ENCODE peak calls at places on chromosome 5, in six cellular contexts. One of them, this sample, is unnamed.

GRCh38 chr5:92662741-92663140 is 918.3 kb downstream of the NR2F1-AS1 start:
- DNase-seq in cardiac muscle cell: no peak
- DNase-seq in SK-N-SH: no peak
- DNase-seq in tibial nerve: no peak
- DNase-seq in A673: no peak
- DNase-seq in stomach: no peak
- DNase-seq in this sample: no peak

GRCh38 chr5:994821-995220 is 13.8 kb upstream of the NKD2 start:
- DNase-seq in SK-N-SH: no peak
- DNase-seq in stomach: peak; percentile 17
- DNase-seq in tibial nerve: no peak
- DNase-seq in cardiac muscle cell: no peak
- DNase-seq in A673: no peak
- DNase-seq in this sample: no peak

GRCh38 chr5:149404746-149405549 is 25.9 kb upstream of the IL17B start:
- DNase-seq in cardiac muscle cell: no peak
- DNase-seq in SK-N-SH: no peak
- DNase-seq in A673: no peak
- DNase-seq in tibial nerve: no peak
- DNase-seq in stomach: no peak
- DNase-seq in this sample: no peak

GRCh38 chr5:1729641-1730486 is 69.8 kb downstream of the MRPL36 start:
- DNase-seq in A673: no peak
- DNase-seq in tibial nerve: no peak
- DNase-seq in cardiac muscle cell: no peak
- DNase-seq in SK-N-SH: peak; percentile 57
- DNase-seq in stomach: peak; percentile 17
- DNase-seq in this sample: no peak

GRCh38 chr5:171365351-171365750 is 22.3 kb upstream of the NPM1 start:
- DNase-seq in cardiac muscle cell: peak; percentile 59
- DNase-seq in SK-N-SH: no peak
- DNase-seq in stomach: no peak
- DNase-seq in tibial nerve: no peak
- DNase-seq in A673: peak; percentile 40
- DNase-seq in this sample: peak; percentile 43

GRCh38 chr5:16792278-16793275 is 143.5 kb downstream of the MYO10 start:
- DNase-seq in cardiac muscle cell: no peak
- DNase-seq in stomach: no peak
- DNase-seq in SK-N-SH: peak; percentile 68
- DNase-seq in A673: no peak
- DNase-seq in tibial nerve: no peak
- DNase-seq in this sample: no peak

GRCh38 chr5:93595420-93596136 is 12.6 kb downstream of the NR2F1 start:
- DNase-seq in tibial nerve: no peak
- DNase-seq in A673: no peak
- DNase-seq in SK-N-SH: no peak
- DNase-seq in cardiac muscle cell: no peak
- DNase-seq in stomach: no peak
- DNase-seq in this sample: no peak

GRCh38 chr5:82513739-82514138 is 235.6 kb upstream of the RPS23 start:
- DNase-seq in SK-N-SH: peak; percentile 11
- DNase-seq in A673: no peak
- DNase-seq in cardiac muscle cell: peak; percentile 43
- DNase-seq in tibial nerve: no peak
- DNase-seq in stomach: no peak
- DNase-seq in this sample: peak; percentile 47

GRCh38 chr5:38023353-38023752 is 183.5 kb upstream of the GDNF start:
- DNase-seq in SK-N-SH: no peak
- DNase-seq in tibial nerve: no peak
- DNase-seq in A673: no peak
- DNase-seq in stomach: no peak
- DNase-seq in cardiac muscle cell: no peak
- DNase-seq in this sample: no peak

GRCh38 chr5:37804401-37804800 is 35.4 kb downstream of the GDNF start:
- DNase-seq in A673: no peak
- DNase-seq in cardiac muscle cell: no peak
- DNase-seq in stomach: no peak
- DNase-seq in SK-N-SH: no peak
- DNase-seq in tibial nerve: no peak
- DNase-seq in this sample: no peak

GRCh38 chr5:40831346-40832210 is 3.4 kb downstream of the RPL37 start:
- DNase-seq in A673: no peak
- DNase-seq in cardiac muscle cell: no peak
- DNase-seq in stomach: no peak
- DNase-seq in tibial nerve: no peak
- DNase-seq in SK-N-SH: no peak
- DNase-seq in this sample: no peak

GRCh38 chr5:96876292-96876850 is at the start of gene ERAP2:
- DNase-seq in stomach: no peak
- DNase-seq in cardiac muscle cell: no peak
- DNase-seq in A673: peak; percentile 36
- DNase-seq in tibial nerve: no peak
- DNase-seq in SK-N-SH: no peak
- DNase-seq in this sample: no peak

GRCh38 chr5:65485405-65485804 is 3.7 kb upstream of the ADAMTS6 start:
- DNase-seq in stomach: no peak
- DNase-seq in cardiac muscle cell: no peak
- DNase-seq in A673: no peak
- DNase-seq in tibial nerve: no peak
- DNase-seq in SK-N-SH: no peak
- DNase-seq in this sample: no peak

GRCh38 chr5:110054240-110054639 is 364.5 kb downstream of the MAN2A1 start:
- DNase-seq in SK-N-SH: peak; percentile 10
- DNase-seq in cardiac muscle cell: peak; percentile 68
- DNase-seq in stomach: peak; percentile 28
- DNase-seq in A673: peak; percentile 86
- DNase-seq in tibial nerve: no peak
- DNase-seq in this sample: peak; percentile 57

GRCh38 chr5:169190860-169191259 is 110.1 kb downstream of the SLIT3 start:
- DNase-seq in SK-N-SH: no peak
- DNase-seq in stomach: no peak
- DNase-seq in A673: no peak
- DNase-seq in tibial nerve: no peak
- DNase-seq in cardiac muscle cell: no peak
- DNase-seq in this sample: no peak

GRCh38 chr5:147188200-147189108 is 46.4 kb upstream of the STK32A start:
- DNase-seq in stomach: peak; percentile 51
- DNase-seq in cardiac muscle cell: peak; percentile 81
- DNase-seq in A673: peak; percentile 76
- DNase-seq in SK-N-SH: peak; percentile 46
- DNase-seq in tibial nerve: no peak
- DNase-seq in this sample: peak; percentile 67

GRCh38 chr5:132019337-132019736 is 7.9 kb upstream of the ACSL6 start:
- DNase-seq in SK-N-SH: no peak
- DNase-seq in A673: no peak
- DNase-seq in cardiac muscle cell: no peak
- DNase-seq in tibial nerve: no peak
- DNase-seq in stomach: no peak
- DNase-seq in this sample: no peak

GRCh38 chr5:113909782-113910181 is 396.3 kb downstream of the YTHDC2 start:
- DNase-seq in tibial nerve: no peak
- DNase-seq in A673: no peak
- DNase-seq in cardiac muscle cell: peak; percentile 36
- DNase-seq in stomach: no peak
- DNase-seq in SK-N-SH: no peak
- DNase-seq in this sample: no peak

GRCh38 chr5:78300464-78301045 is 6.1 kb upstream of the AP3B1 start:
- DNase-seq in SK-N-SH: no peak
- DNase-seq in stomach: no peak
- DNase-seq in cardiac muscle cell: no peak
- DNase-seq in tibial nerve: no peak
- DNase-seq in A673: no peak
- DNase-seq in this sample: no peak

GRCh38 chr5:108381034-108381954 is 604 bp downstream of the FBXL17 start:
- DNase-seq in stomach: peak; percentile 84
- DNase-seq in tibial nerve: peak; percentile 57
- DNase-seq in A673: peak; percentile 75
- DNase-seq in cardiac muscle cell: peak; percentile 80
- DNase-seq in SK-N-SH: peak; percentile 80
- DNase-seq in this sample: peak; percentile 75

GRCh38 chr5:131634666-131634995 is 398 bp downstream of the RAPGEF6 start:
- DNase-seq in tibial nerve: peak; percentile 33
- DNase-seq in A673: peak; percentile 59
- DNase-seq in cardiac muscle cell: peak; percentile 72
- DNase-seq in SK-N-SH: peak; percentile 67
- DNase-seq in stomach: peak; percentile 54
- DNase-seq in this sample: peak; percentile 81

GRCh38 chr5:88770290-88771257 is 112.4 kb downstream of the MEF2C start:
- DNase-seq in A673: no peak
- DNase-seq in stomach: no peak
- DNase-seq in cardiac muscle cell: no peak
- DNase-seq in tibial nerve: no peak
- DNase-seq in SK-N-SH: no peak
- DNase-seq in this sample: no peak

GRCh38 chr5:64318175-64318574 is 152.5 kb downstream of the RNF180 start:
- DNase-seq in A673: no peak
- DNase-seq in stomach: no peak
- DNase-seq in cardiac muscle cell: no peak
- DNase-seq in tibial nerve: no peak
- DNase-seq in SK-N-SH: no peak
- DNase-seq in this sample: no peak

GRCh38 chr5:73687357-73687756 is 61.4 kb downstream of the ARHGEF28 start:
- DNase-seq in tibial nerve: no peak
- DNase-seq in A673: no peak
- DNase-seq in SK-N-SH: no peak
- DNase-seq in stomach: no peak
- DNase-seq in cardiac muscle cell: no peak
- DNase-seq in this sample: no peak

GRCh38 chr5:73691301-73691700 is 65.3 kb downstream of the ARHGEF28 start:
- DNase-seq in SK-N-SH: no peak
- DNase-seq in stomach: no peak
- DNase-seq in A673: no peak
- DNase-seq in tibial nerve: no peak
- DNase-seq in cardiac muscle cell: no peak
- DNase-seq in this sample: no peak

GRCh38 chr5:73692981-73693380 is 67.0 kb downstream of the ARHGEF28 start:
- DNase-seq in stomach: no peak
- DNase-seq in cardiac muscle cell: no peak
- DNase-seq in tibial nerve: no peak
- DNase-seq in A673: no peak
- DNase-seq in SK-N-SH: no peak
- DNase-seq in this sample: no peak

GRCh38 chr5:73692166-73692640 is 66.2 kb downstream of the ARHGEF28 start:
- DNase-seq in stomach: no peak
- DNase-seq in SK-N-SH: no peak
- DNase-seq in tibial nerve: no peak
- DNase-seq in A673: peak; percentile 79
- DNase-seq in cardiac muscle cell: no peak
- DNase-seq in this sample: no peak

GRCh38 chr5:73690015-73690414 is 64.0 kb downstream of the ARHGEF28 start:
- DNase-seq in SK-N-SH: no peak
- DNase-seq in A673: no peak
- DNase-seq in tibial nerve: no peak
- DNase-seq in cardiac muscle cell: no peak
- DNase-seq in stomach: no peak
- DNase-seq in this sample: no peak
- H3K4me1 ChIP-seq in SK-N-SH: peaks cover 27% of the 10 kb centered on the region
- H3K4me1 ChIP-seq in A673: no peaks in the 10 kb centered on the region
- H3K4me1 ChIP-seq in tibial nerve: peaks cover 9% of the 10 kb centered on the region
- H3K4me1 ChIP-seq in cardiac muscle cell: no peaks in the 10 kb centered on the region
- H3K4me1 ChIP-seq in stomach: peaks cover 14% of the 10 kb centered on the region
- H3K4me1 ChIP-seq in this sample: peaks cover 10% of the 10 kb centered on the region

DNA sequence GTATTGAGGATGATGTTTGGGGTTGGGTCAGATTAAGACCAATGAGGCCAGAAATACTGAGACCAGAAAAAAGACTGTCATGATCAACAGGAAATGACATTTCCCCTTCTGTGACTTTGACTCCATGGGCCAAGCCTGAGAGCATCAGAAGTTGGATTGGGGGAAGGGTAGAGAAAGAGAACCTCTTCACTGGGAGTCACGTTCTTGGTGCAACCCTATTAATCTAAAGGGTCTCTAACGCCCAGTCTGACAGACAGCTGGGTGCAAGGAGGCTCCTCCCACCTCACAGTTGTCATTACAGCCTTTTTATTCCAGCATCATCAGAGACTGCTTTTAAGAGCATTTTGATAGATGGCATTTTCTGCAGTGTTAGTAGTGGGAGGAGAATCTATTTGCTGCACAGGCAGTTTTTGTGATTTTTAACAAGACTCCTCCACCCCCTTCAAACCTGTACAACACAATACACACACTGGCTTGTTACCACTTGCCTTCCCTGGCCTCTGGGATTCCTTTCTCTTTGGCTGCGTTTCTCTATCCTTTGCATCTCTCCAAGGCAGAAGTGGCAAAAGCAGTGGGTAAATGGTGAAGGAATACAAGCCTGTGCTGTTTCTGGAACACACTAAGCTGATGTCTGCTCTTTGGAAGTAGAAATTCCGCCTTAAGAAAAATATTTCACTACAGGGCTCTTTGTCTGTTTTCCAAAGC is 310.4 kb upstream of the ZNF608 start:
- DNase-seq in stomach: no peak
- DNase-seq in cardiac muscle cell: no peak
- DNase-seq in SK-N-SH: no peak
- DNase-seq in tibial nerve: no peak
- DNase-seq in A673: no peak
- DNase-seq in this sample: no peak
- TF ChIP-seq CTCF in stomach: no peak
- TF ChIP-seq CTCF in cardiac muscle cell: no peak
- TF ChIP-seq CTCF in SK-N-SH: no peak
- TF ChIP-seq CTCF in tibial nerve: no peak
- TF ChIP-seq CTCF in A673: no peak
- TF ChIP-seq CTCF in this sample: no peak

GRCh38 chr5:181052928-181053759 is 13.1 kb downstream of the BTNL9 start:
- DNase-seq in tibial nerve: no peak
- DNase-seq in cardiac muscle cell: peak; percentile 0
- DNase-seq in A673: no peak
- DNase-seq in SK-N-SH: peak; percentile 67
- DNase-seq in stomach: no peak
- DNase-seq in this sample: no peak
- H3K4me3 ChIP-seq in tibial nerve: peak overlapping the region; percentile 45
- H3K4me3 ChIP-seq in cardiac muscle cell: peak overlapping the region; percentile 26
- H3K4me3 ChIP-seq in A673: peak overlapping the region; percentile 34
- H3K4me3 ChIP-seq in SK-N-SH: peak overlapping the region; percentile 16
- H3K4me3 ChIP-seq in stomach: peak overlapping the region; percentile 54
- H3K4me3 ChIP-seq in this sample: no peak overlapping the region

DNA sequence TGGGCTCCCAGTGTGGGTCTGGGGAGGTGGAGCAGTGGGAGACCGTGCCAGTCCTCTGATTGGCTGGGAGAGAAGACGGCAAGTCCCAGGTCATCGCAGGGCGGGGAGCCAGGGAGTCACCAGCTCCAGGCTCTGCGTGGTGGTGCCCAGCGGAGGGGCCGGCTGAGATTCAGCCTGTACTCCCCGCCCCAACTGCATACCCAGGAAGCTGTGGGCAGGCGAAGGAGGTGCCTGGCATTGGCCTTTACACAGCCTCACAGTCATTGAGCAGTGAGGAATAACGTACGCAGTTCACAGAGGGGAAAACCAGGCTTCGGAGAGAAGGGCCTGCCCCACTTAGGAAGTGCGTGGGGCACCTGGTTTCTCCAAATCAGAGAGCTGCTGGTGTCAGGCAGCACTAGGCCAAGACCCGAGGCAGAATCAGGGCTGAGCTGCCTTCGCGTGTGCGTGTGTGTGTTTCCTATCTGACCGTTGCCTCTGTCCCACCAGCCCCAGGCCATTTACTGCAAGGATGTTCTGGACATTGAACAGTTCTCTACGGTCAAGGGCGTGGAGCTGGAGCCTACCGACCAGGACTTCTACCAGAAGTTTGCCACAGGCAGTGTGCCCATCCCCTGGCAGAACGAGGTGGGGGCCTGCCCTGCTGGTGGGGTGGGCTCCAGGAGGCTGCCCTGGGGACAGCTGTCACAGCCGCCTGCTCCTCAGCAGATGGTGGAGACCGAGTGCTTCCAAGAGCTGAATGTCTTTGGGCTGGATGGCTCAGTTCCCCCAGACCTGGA is 6.2 kb upstream of the PRR7 start:
- DNase-seq in A673: no peak
- DNase-seq in cardiac muscle cell: no peak
- DNase-seq in tibial nerve: no peak
- DNase-seq in stomach: no peak
- DNase-seq in SK-N-SH: no peak
- DNase-seq in this sample: peak; percentile 39
- H3K4me1 ChIP-seq in A673: no peaks in the 10 kb centered on the region
- H3K4me1 ChIP-seq in cardiac muscle cell: no peaks in the 10 kb centered on the region
- H3K4me1 ChIP-seq in tibial nerve: no peaks in the 10 kb centered on the region
- H3K4me1 ChIP-seq in stomach: no peaks in the 10 kb centered on the region
- H3K4me1 ChIP-seq in SK-N-SH: no peaks in the 10 kb centered on the region
- H3K4me1 ChIP-seq in this sample: peaks cover 5% of the 10 kb centered on the region